ENCODE peak calls at places on chromosomes 16 and 17, in six cellular contexts. K, P, H, O, B and W are unnamed samples.

GRCh38 chr16:87740909-87741424 is 24.8 kb downstream of the KLHDC4 start:
- DNase-seq in K (no peak), P (no peak), H (no peak), O (no peak), B (peak), W (peak)

GRCh38 chr17:72349508-72350472 is 229.0 kb downstream of the SOX9 start:
- DNase-seq in K (no peak), P (no peak), H (no peak), O (no peak), B (no peak), W (no peak)

GRCh38 chr17:39194089-39194984 is 3.1 kb downstream of the CACNB1 start:
- DNase-seq in K (peak), P (no peak), H (peak), O (no peak), B (peak), W (no peak)

GRCh38 chr17:41475421-41475820 is 5.5 kb downstream of the KRT35 start:
- DNase-seq in K (no peak), P (no peak), H (no peak), O (no peak), B (no peak), W (no peak)

GRCh38 chr16:4797805-4798252 is 2.7 kb downstream of the SMIM22 start:
- DNase-seq in K (no peak), P (no peak), H (no peak), O (no peak), B (no peak), W (no peak)

GRCh38 chr17:44191941-44192496 is 5.2 kb downstream of the TMUB2 start:
- DNase-seq in K (no peak), P (no peak), H (peak), O (no peak), B (no peak), W (no peak)

GRCh38 chr17:57009737-57010445 is 32.0 kb downstream of the SCPEP1 start:
- DNase-seq in K (peak), P (no peak), H (peak), O (peak), B (peak), W (peak)

GRCh38 chr16:11742536-11743307 is at the start of gene TXNDC11:
- DNase-seq in K (peak), P (peak), H (peak), O (peak), B (peak), W (peak)

GRCh38 chr17:73719588-73720071 is 75.4 kb upstream of the SDK2 start:
- DNase-seq in K (peak), P (no peak), H (peak), O (no peak), B (peak), W (no peak)

GRCh38 chr17:72115789-72116520 is 4.9 kb upstream of the SOX9 start:
- DNase-seq in K (peak), P (no peak), H (peak), O (no peak), B (no peak), W (no peak)

GRCh38 chr16:47833771-47834170 is 322.0 kb downstream of the ABCC12 start:
- DNase-seq in K (no peak), P (no peak), H (no peak), O (no peak), B (no peak), W (no peak)

GRCh38 chr17:79976451-79976850 is 59.2 kb downstream of the TBC1D16 start:
- DNase-seq in K (no peak), P (no peak), H (peak), O (no peak), B (no peak), W (no peak)

GRCh38 chr17:60641126-60641525 is 36.5 kb upstream of the BCAS3 start:
- DNase-seq in K (no peak), P (no peak), H (no peak), O (no peak), B (peak), W (no peak)

GRCh38 chr16:31000671-31001382 is 9.6 kb downstream of the STX1B start:
- DNase-seq in K (no peak), P (no peak), H (no peak), O (no peak), B (no peak), W (no peak)

GRCh38 chr17:80800775-80801391 is 190.8 kb upstream of the CHMP6 start:
- DNase-seq in K (no peak), P (no peak), H (peak), O (no peak), B (no peak), W (no peak)

GRCh38 chr16:21116148-21116693 is 34.4 kb downstream of the DNAH3 start:
- DNase-seq in K (no peak), P (no peak), H (peak), O (peak), B (peak), W (no peak)

GRCh38 chr16:17177242-17177967 is 293.4 kb downstream of the XYLT1 start:
- DNase-seq in K (no peak), P (no peak), H (no peak), O (no peak), B (no peak), W (peak)

GRCh38 chr17:80445152-80446110 is 30.5 kb downstream of the ENDOV start:
- DNase-seq in K (no peak), P (no peak), H (no peak), O (no peak), B (no peak), W (no peak)

GRCh38 chr16:78737630-78738029 is 638.2 kb downstream of the WWOX start:
- DNase-seq in K (no peak), P (no peak), H (no peak), O (no peak), B (no peak), W (no peak)

DNA sequence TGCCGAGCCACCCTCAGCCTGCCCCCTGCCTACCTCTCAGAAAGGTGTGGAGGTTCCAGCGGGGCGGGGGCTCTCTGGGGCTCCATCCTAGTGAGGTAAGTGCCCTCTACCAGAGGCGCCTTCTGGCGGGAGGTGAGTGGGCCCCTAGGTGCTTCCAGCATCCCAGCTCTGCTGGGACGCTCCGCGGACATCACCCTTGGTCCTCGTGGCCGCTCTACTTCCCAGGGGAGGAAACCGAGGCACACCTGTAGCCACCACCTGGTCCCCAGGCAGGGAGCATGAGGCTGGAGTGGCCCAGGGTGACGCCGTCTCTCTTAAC is 1.4 kb downstream of the MCRIP2 start:
- DNase-seq in K (no peak), P (no peak), H (no peak), O (no peak), B (no peak), W (no peak)
- H3K4me3 ChIP-seq in K (no peak), P (peak), H (peak), O (peak), B (no peak), W (peak)

DNA sequence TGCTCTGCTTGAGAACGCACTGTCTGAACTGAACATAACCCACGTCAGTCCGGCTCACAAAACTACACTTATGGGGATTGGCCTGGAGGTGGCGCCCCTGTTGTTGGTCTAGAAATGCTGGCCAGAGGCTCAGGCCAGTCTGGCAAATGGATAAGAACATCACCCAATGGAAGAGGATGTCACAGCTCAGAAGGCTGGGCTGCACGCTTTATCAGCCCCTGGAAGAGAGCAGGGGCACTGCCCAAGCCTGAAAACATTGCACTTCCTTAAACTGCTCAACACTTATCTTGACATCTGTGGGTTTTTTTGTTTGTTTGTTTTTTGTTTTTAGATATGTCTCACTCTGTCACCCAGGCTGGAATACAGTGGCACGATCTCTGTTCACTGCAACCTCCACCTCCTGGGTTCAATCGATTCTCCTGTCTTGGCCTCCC is 24.8 kb upstream of the BPTF start:
- DNase-seq in K (peak), P (peak), H (peak), O (peak), B (peak), W (peak)
- TF ChIP-seq CTCF in K (peak), P (peak), H (peak), O (peak), B (peak), W (peak)

GRCh38 chr17:17303010-17303846 is at the start of gene NT5M:
- DNase-seq in K (peak), P (no peak), H (peak), O (peak), B (peak), W (no peak)

GRCh38 chr17:17306181-17306580 is 3.0 kb downstream of the NT5M start:
- DNase-seq in K (no peak), P (no peak), H (no peak), O (no peak), B (no peak), W (no peak)

GRCh38 chr17:17305282-17305801 is 2.2 kb downstream of the NT5M start:
- DNase-seq in K (no peak), P (no peak), H (no peak), O (peak), B (no peak), W (no peak)

GRCh38 chr17:17304521-17304985 is 1.4 kb downstream of the NT5M start:
- DNase-seq in K (no peak), P (no peak), H (no peak), O (peak), B (no peak), W (no peak)

GRCh38 chr17:17303847-17304490 is 796 bp downstream of the NT5M start:
- DNase-seq in K (no peak), P (no peak), H (no peak), O (no peak), B (no peak), W (no peak)
- H3K4me3 ChIP-seq in K (peak), P (peak), H (peak), O (peak), B (peak), W (peak)

DNA sequence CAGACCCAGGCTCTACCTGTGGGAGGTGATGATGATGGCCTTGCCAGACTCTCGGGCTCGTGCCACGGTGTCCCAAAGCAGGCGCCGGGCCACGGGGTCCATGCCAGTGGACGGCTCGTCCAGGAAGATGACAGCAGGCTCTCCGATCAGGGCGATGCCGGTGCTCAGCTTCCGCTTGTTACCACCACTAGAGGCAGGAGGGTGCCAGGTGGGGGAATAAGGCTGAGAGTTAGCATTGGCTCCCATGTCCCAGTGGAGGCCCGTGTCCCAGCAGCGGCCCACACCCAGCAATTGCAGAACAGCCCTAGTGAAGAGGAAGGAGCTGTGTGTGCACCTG is 10.3 kb upstream of the RNPS1 start:
- DNase-seq in K (no peak), P (no peak), H (peak), O (no peak), B (no peak), W (no peak)
- TF ChIP-seq CTCF in K (peak), P (no peak), H (peak), O (no peak), B (no peak), W (peak)

GRCh38 chr16:67235816-67236547 is 9.1 kb downstream of the TMEM208 start:
- DNase-seq in K (no peak), P (no peak), H (peak), O (no peak), B (no peak), W (no peak)
- H3K4me3 ChIP-seq in K (no peak), P (no peak), H (no peak), O (no peak), B (no peak), W (no peak)

GRCh38 chr16:27368358-27368722 is 33.6 kb upstream of the IL21R start:
- DNase-seq in K (no peak), P (no peak), H (no peak), O (no peak), B (no peak), W (no peak)
- TF ChIP-seq CTCF in K (no peak), P (no peak), H (no peak), O (no peak), B (no peak), W (no peak)

DNA sequence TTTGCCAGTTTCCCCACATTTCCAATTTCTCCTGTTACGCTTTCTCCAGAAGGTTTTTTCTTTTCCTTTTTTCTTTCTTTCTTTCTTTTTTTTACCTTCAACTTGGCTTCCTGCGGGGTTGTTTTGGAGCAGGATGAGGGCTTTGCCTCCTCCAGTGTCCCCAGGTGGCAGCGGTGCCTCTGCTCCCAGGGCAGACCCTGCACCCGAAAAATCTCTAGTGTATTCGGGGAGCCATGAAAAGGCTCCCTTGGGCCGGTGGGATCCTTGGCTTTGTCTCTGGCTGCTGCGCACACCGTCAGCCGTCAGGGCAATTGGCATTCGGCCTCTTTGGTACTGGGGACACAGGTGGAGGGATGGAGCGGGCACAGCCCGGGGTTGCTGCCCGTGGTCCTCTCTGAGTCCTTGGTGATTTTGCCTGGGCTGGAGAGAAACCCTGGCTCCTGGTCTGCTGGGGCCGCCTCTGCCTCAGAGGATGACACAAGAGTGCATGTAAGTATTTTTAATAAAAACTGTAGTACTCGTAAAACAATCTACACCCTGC is 846 bp downstream of the ITGB3 start:
- DNase-seq in K (no peak), P (no peak), H (peak), O (no peak), B (peak), W (no peak)
- H3K4me3 ChIP-seq in K (peak), P (peak), H (peak), O (peak), B (peak), W (peak)

GRCh38 chr16:35431829-35432663 is 1972.6 kb downstream of the TP53TG3F start:
- DNase-seq in K (no peak), P (no peak), H (peak), O (peak), B (no peak), W (no peak)
- TF ChIP-seq CTCF in K (peak), P (peak), H (peak), O (peak), B (peak), W (peak)

GRCh38 chr17:6894206-6894528 is 62.6 kb upstream of the TEKT1 start:
- DNase-seq in K (peak), P (no peak), H (peak), O (peak), B (no peak), W (no peak)
- H3K4me3 ChIP-seq in K (peak), P (no peak), H (peak), O (no peak), B (no peak), W (no peak)

GRCh38 chr16:49532873-49533272 is 159.3 kb downstream of the C16orf78 start:
- DNase-seq in K (no peak), P (no peak), H (no peak), O (no peak), B (no peak), W (no peak)

GRCh38 chr16:49533436-49533835 is 159.8 kb downstream of the C16orf78 start:
- DNase-seq in K (no peak), P (no peak), H (no peak), O (no peak), B (no peak), W (no peak)

GRCh38 chr16:49531425-49531824 is 157.8 kb downstream of the C16orf78 start:
- DNase-seq in K (no peak), P (no peak), H (no peak), O (no peak), B (no peak), W (no peak)

GRCh38 chr16:49530396-49530795 is 156.8 kb downstream of the C16orf78 start:
- DNase-seq in K (no peak), P (no peak), H (no peak), O (peak), B (no peak), W (no peak)

GRCh38 chr16:49532243-49532870 is 158.8 kb downstream of the C16orf78 start:
- DNase-seq in K (peak), P (no peak), H (no peak), O (no peak), B (no peak), W (no peak)
- TF ChIP-seq CTCF in K (no peak), P (no peak), H (no peak), O (no peak), B (no peak), W (no peak)